ENCODE peak calls at places on chromosome 12, in six cellular contexts. B, I, S, D, J and H are unnamed samples.

GRCh38 chr12:69994593-69995222 is 169.7 kb downstream of the MYRFL start:
- DNase-seq in B (no peak), S (no peak), I (no peak), J (no peak), D (no peak), H (no peak)

GRCh38 chr12:89353823-89354629 is 1.7 kb upstream of the DUSP6 start:
- DNase-seq in D (peak; percentile 31), J (peak; percentile 62), S (peak; percentile 90), I (peak; percentile 34), B (peak; percentile 62), H (peak; percentile 47)

GRCh38 chr12:1865284-1865866 is 45.0 kb downstream of the LRTM2 start:
- DNase-seq in B (no peak), J (no peak), I (no peak), S (no peak), D (no peak), H (no peak)

GRCh38 chr12:21912318-21912717 is 28.9 kb downstream of the ABCC9 start:
- DNase-seq in B (no peak), D (no peak), S (no peak), J (no peak), I (no peak), H (no peak)

GRCh38 chr12:53552346-53553327 is 45.4 kb upstream of the NPFF start:
- DNase-seq in S (no peak), I (no peak), D (no peak), B (peak; percentile 67), J (no peak), H (no peak)

GRCh38 chr12:106999444-106999843 is 12.5 kb upstream of the MTERF2 start:
- DNase-seq in I (no peak), S (no peak), D (no peak), J (no peak), B (peak; percentile 77), H (no peak)

GRCh38 chr12:8837291-8837690 is 14.9 kb downstream of the A2ML1 start:
- DNase-seq in B (no peak), D (no peak), S (no peak), I (no peak), J (no peak), H (no peak)

GRCh38 chr12:127293507-127294310 is 973.3 kb upstream of the TMEM132C start:
- DNase-seq in D (peak; percentile 13), S (no peak), B (peak; percentile 10), J (peak; percentile 61), I (no peak), H (no peak)

GRCh38 chr12:1517007-1517406 is 77.4 kb downstream of the FBXL14 start:
- DNase-seq in D (no peak), S (no peak), I (no peak), B (no peak), J (peak; percentile 95), H (no peak)

GRCh38 chr12:26936559-26937442 is 980 bp downstream of the INTS13 start:
- DNase-seq in I (no peak), J (no peak), S (no peak), B (no peak), D (no peak), H (no peak)

GRCh38 chr12:94753071-94753779 is 102.9 kb upstream of the TMCC3 start:
- DNase-seq in D (no peak), S (no peak), J (no peak), B (peak; percentile 70), I (no peak), H (no peak)

GRCh38 chr12:6772331-6772695 is at the start of gene LAG3:
- DNase-seq in B (no peak), S (no peak), I (no peak), D (peak; percentile 45), J (no peak), H (no peak)

GRCh38 chr12:84315926-84316325 is 596.7 kb downstream of the SLC6A15 start:
- DNase-seq in I (no peak), J (no peak), B (no peak), S (no peak), D (no peak), H (no peak)

GRCh38 chr12:126582231-126582630 is 1517.0 kb downstream of the AACS start:
- DNase-seq in J (no peak), B (no peak), S (no peak), I (no peak), D (no peak), H (no peak)

GRCh38 chr12:46209914-46210834 is 58.7 kb downstream of the SLC38A1 start:
- DNase-seq in B (peak; percentile 31), I (no peak), J (no peak), D (peak; percentile 48), S (peak; percentile 40), H (peak; percentile 39)

GRCh38 chr12:131928080-131928764 is 854 bp upstream of the PUS1 start:
- DNase-seq in I (no peak), S (peak; percentile 24), J (no peak), B (no peak), D (no peak), H (no peak)

GRCh38 chr12:117501470-117501869 is 140.0 kb upstream of the NOS1 start:
- DNase-seq in B (no peak), I (no peak), D (no peak), J (no peak), S (peak; percentile 59), H (no peak)

GRCh38 chr12:3673960-3674708 is 78.8 kb downstream of the CRACR2A start:
- DNase-seq in I (no peak), D (no peak), S (no peak), B (no peak), J (no peak), H (no peak)

GRCh38 chr12:1373887-1374286 is 220.5 kb downstream of the FBXL14 start:
- DNase-seq in I (no peak), D (no peak), B (no peak), J (peak; percentile 43), S (no peak), H (no peak)

GRCh38 chr12:123167329-123167728 is 16.4 kb upstream of the PITPNM2 start:
- DNase-seq in B (no peak), D (no peak), I (no peak), J (no peak), S (no peak), H (no peak)

GRCh38 chr12:12333407-12333831 is 16.6 kb downstream of the MANSC1 start:
- DNase-seq in J (no peak), S (no peak), I (no peak), D (no peak), B (no peak), H (no peak)

GRCh38 chr12:31590730-31591307 is at the start of gene DENND5B:
- DNase-seq in D (no peak), I (no peak), S (peak; percentile 88), B (peak; percentile 89), J (peak; percentile 33), H (peak; percentile 6)

GRCh38 chr12:98403936-98404335 is 111.5 kb upstream of the TMPO start:
- DNase-seq in I (no peak), D (no peak), B (no peak), S (no peak), J (no peak), H (no peak)

GRCh38 chr12:88639361-88639760 is 59.1 kb upstream of the KITLG start:
- DNase-seq in D (no peak), I (no peak), S (no peak), B (no peak), J (no peak), H (no peak)

GRCh38 chr12:83641789-83642188 is 955.1 kb downstream of the TMTC2 start:
- DNase-seq in B (no peak), J (no peak), D (no peak), S (no peak), I (no peak), H (no peak)

GRCh38 chr12:104793280-104793679 is 164.8 kb downstream of the SLC41A2 start:
- DNase-seq in D (no peak), I (no peak), J (peak; percentile 16), S (no peak), B (no peak), H (no peak)

GRCh38 chr12:7645395-7646177 is 20.1 kb downstream of the APOBEC1 start:
- DNase-seq in D (no peak), B (peak; percentile 24), J (peak; percentile 22), I (no peak), S (no peak), H (peak; percentile 29)

GRCh38 chr12:30019386-30020140 is 235.8 kb upstream of the TMTC1 start:
- DNase-seq in I (no peak), D (no peak), S (no peak), B (no peak), J (no peak), H (no peak)

GRCh38 chr12:5081016-5081415 is 37.3 kb downstream of the KCNA5 start:
- DNase-seq in S (peak; percentile 32), B (peak; percentile 94), D (no peak), I (no peak), J (no peak), H (no peak)

GRCh38 chr12:121114806-121115205 is 17.9 kb upstream of the P2RX7 start:
- DNase-seq in D (no peak), B (no peak), I (no peak), S (no peak), J (no peak), H (no peak)

GRCh38 chr12:52906049-52906645 is 1.3 kb upstream of the KRT8 start:
- DNase-seq in S (no peak), I (no peak), B (no peak), D (no peak), J (no peak), H (no peak)

GRCh38 chr12:90618606-90619005 is 336.4 kb downstream of the CCER1 start:
- DNase-seq in S (no peak), J (no peak), B (no peak), I (no peak), D (no peak), H (no peak)

GRCh38 chr12:124620606-124621295 is 53.3 kb upstream of the NCOR2 start:
- DNase-seq in B (no peak), J (no peak), I (no peak), D (no peak), S (no peak), H (no peak)

GRCh38 chr12:60872850-60873713 is 1277.3 kb downstream of the SLC16A7 start:
- DNase-seq in I (no peak), D (no peak), J (no peak), B (no peak), S (no peak), H (no peak)

GRCh38 chr12:103841690-103842584 is 903 bp upstream of the NT5DC3 start:
- DNase-seq in S (peak; percentile 49), D (peak; percentile 3), J (peak; percentile 98), I (no peak), B (peak; percentile 15), H (peak; percentile 44)

GRCh38 chr12:28550757-28551381 is 360.6 kb downstream of the CCDC91 start:
- DNase-seq in S (no peak), I (no peak), D (no peak), J (peak; percentile 71), B (no peak), H (no peak)

GRCh38 chr12:2336409-2336829 is 283.6 kb downstream of the CACNA1C start:
- DNase-seq in D (no peak), S (no peak), B (peak; percentile 75), I (no peak), J (peak; percentile 95), H (no peak)